ENCODE peak calls at places on chromosomes 3 and 15, in nine cellular contexts. F, S, Z, A, T, N, W, O and M are unnamed samples.

GRCh38 chr15:92074646-92075045 is 221.1 kb downstream of the SLCO3A1 start:
- DNase-seq in F (no peak), S (no peak), Z (peak), A (peak), T (no peak), N (no peak), W (no peak), O (peak), M (no peak)

GRCh38 chr3:10554236-10554611 is 48.8 kb upstream of the ATP2B2 start:
- DNase-seq in F (no peak), S (no peak), Z (no peak), A (no peak), T (no peak), N (peak), W (no peak), O (no peak), M (no peak)

GRCh38 chr3:62374375-62374876 is 1.1 kb upstream of the FEZF2 start:
- DNase-seq in F (no peak), S (no peak), Z (no peak), A (peak), T (no peak), N (no peak), W (no peak), O (no peak), M (no peak)

GRCh38 chr3:80643421-80643820 is 875.6 kb upstream of the ROBO1 start:
- DNase-seq in F (no peak), S (no peak), Z (no peak), A (no peak), T (no peak), N (no peak), W (no peak), O (no peak), M (no peak)

GRCh38 chr15:52924641-52925040 is 134.5 kb upstream of the ONECUT1 start:
- DNase-seq in F (no peak), S (no peak), Z (no peak), A (no peak), T (no peak), N (no peak), W (no peak), O (no peak), M (no peak)

GRCh38 chr3:16181361-16181760 is 6.9 kb downstream of the GALNT15 start:
- DNase-seq in F (peak), S (peak), Z (no peak), A (no peak), T (peak), N (no peak), W (no peak), O (peak), M (peak)

GRCh38 chr3:143171656-143172055 is 52.1 kb downstream of the CHST2 start:
- DNase-seq in F (no peak), S (no peak), Z (no peak), A (peak), T (peak), N (no peak), W (no peak), O (no peak), M (no peak)

GRCh38 chr15:41483115-41483514 is 10.6 kb upstream of the ITPKA start:
- DNase-seq in F (no peak), S (no peak), Z (no peak), A (peak), T (no peak), N (no peak), W (no peak), O (no peak), M (no peak)

DNA sequence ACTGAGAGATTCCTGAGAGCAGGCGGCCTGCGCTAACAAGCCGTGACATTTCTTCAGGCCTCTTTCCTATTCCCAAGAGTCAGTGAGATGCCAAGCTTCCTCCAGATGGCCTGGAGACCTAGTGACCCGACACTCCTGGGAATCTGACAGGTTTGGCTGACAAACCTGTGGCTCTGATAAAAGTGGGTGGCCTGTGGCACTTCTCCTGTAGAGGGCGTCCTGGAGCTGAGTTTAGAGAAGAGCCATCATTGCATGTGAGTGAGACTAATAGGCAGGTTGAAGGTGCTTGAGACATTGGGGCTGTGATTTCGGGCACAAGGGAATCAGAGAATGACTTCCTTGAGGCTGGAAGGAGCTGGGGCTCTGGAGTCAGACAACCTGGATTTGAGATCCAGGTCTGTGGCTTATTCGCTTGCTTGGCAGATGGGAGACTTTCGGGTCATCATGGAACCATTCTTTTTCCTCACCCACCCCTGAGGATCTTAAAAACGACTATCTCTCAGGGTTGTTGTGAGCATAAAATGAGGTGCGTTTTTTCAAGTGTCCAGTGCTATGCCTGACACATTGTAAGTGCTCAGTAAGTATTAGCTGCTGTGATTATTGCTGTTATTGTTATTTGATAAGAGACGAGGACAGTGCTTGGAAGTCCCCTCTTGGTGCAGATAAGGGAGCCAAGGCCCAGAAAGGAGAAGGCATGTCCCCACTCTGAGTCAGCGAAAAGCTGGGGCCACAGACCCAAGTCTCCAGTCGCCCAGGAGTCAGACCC is 77.2 kb downstream of the SCN10A start:
- DNase-seq in F (peak), S (no peak), Z (peak), A (peak), T (no peak), N (peak), W (no peak), O (peak), M (no peak)
- TF ChIP-seq CTCF in F (peak), S (peak), Z (peak), A (peak), T (peak), N (peak), W (peak), O (peak), M (peak)

GRCh38 chr15:68154923-68155559 is 50.1 kb downstream of the CALML4 start:
- DNase-seq in F (peak), S (no peak), Z (peak), A (peak), T (peak), N (peak), W (no peak), O (peak), M (no peak)
- TF ChIP-seq CTCF in F (peak), S (peak), Z (peak), A (peak), T (peak), N (peak), W (peak), O (peak), M (peak)

GRCh38 chr3:24497942-24498341 is 3.3 kb upstream of the THRB start:
- DNase-seq in F (no peak), S (no peak), Z (no peak), A (no peak), T (no peak), N (no peak), W (no peak), O (no peak), M (no peak)

GRCh38 chr3:24498391-24498790 is 3.7 kb upstream of the THRB start:
- DNase-seq in F (no peak), S (no peak), Z (no peak), A (no peak), T (no peak), N (no peak), W (no peak), O (no peak), M (no peak)

GRCh38 chr3:24495334-24495994 is 814 bp upstream of the THRB start:
- DNase-seq in F (no peak), S (peak), Z (peak), A (no peak), T (no peak), N (peak), W (no peak), O (peak), M (no peak)

GRCh38 chr3:24498796-24499195 is 4.1 kb upstream of the THRB start:
- DNase-seq in F (no peak), S (no peak), Z (no peak), A (no peak), T (no peak), N (no peak), W (no peak), O (no peak), M (no peak)

GRCh38 chr3:24496529-24497482 is 2.2 kb upstream of the THRB start:
- DNase-seq in F (no peak), S (peak), Z (peak), A (peak), T (no peak), N (peak), W (no peak), O (peak), M (no peak)
- TF ChIP-seq CTCF in F (no peak), S (peak), Z (peak), A (peak), T (peak), N (peak), W (peak), O (peak), M (no peak)

GRCh38 chr3:160472344-160472743 is 22.8 kb upstream of the TRIM59 start:
- DNase-seq in F (no peak), S (no peak), Z (no peak), A (no peak), T (no peak), N (no peak), W (no peak), O (no peak), M (no peak)

GRCh38 chr3:160471892-160472291 is 22.3 kb upstream of the TRIM59 start:
- DNase-seq in F (no peak), S (no peak), Z (no peak), A (no peak), T (no peak), N (no peak), W (no peak), O (no peak), M (no peak)

GRCh38 chr3:160473978-160474377 is 24.4 kb upstream of the TRIM59 start:
- DNase-seq in F (no peak), S (no peak), Z (no peak), A (peak), T (peak), N (no peak), W (no peak), O (no peak), M (no peak)

GRCh38 chr3:160474416-160474838 is 24.8 kb upstream of the TRIM59 start:
- DNase-seq in F (no peak), S (no peak), Z (no peak), A (peak), T (peak), N (no peak), W (no peak), O (no peak), M (no peak)

DNA sequence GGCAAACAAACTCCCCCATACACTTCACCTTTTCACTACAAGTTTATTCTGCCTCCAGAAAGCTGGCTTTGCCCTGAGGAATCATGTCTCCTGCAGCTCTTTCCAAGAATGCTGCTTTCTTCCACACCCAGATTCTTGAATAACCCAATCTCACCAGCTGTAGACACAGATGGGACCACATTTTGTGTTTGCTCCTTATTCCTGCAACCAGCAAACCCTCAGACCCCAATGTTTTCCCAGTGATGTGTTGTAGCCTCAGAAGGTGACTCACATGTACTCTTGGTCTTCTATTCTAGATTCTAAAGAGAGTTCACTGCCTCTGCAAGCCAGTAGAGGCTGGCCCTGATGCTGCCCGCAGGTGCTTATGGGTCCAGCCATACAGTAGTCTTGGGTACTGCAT is 23.6 kb upstream of the TRIM59 start:
- DNase-seq in F (no peak), S (no peak), Z (no peak), A (peak), T (peak), N (no peak), W (no peak), O (no peak), M (no peak)
- TF ChIP-seq CTCF in F (no peak), S (no peak), Z (no peak), A (no peak), T (no peak), N (no peak), W (no peak), O (no peak), M (no peak)

DNA sequence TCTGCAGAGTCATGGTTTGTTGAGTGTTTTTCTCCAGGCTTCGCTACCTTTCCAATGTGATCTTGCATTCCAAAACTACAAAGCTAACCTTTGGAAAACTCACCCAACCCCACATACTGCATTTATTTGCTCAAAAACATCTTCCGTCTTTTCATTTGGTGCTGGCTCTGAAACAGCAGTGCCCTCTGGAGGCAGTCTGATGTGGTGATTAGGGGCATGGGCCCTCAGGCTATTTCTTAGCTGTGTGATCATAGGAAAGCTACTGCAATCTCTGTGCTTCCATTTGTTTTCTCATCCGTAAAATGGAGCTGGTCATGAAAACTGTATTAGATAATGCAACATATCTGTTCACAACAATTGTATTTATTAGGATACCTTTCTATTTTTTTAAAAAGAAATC is 47.0 kb downstream of the MTHFS start:
- DNase-seq in F (peak), S (no peak), Z (peak), A (peak), T (peak), N (peak), W (no peak), O (no peak), M (no peak)
- TF ChIP-seq CTCF in F (peak), S (peak), Z (peak), A (peak), T (peak), N (peak), W (peak), O (peak), M (peak)

GRCh38 chr15:68518785-68519430 is 59.9 kb upstream of the CORO2B start:
- DNase-seq in F (peak), S (no peak), Z (no peak), A (no peak), T (no peak), N (no peak), W (peak), O (no peak), M (no peak)

GRCh38 chr15:68518046-68518445 is 60.7 kb upstream of the CORO2B start:
- DNase-seq in F (no peak), S (no peak), Z (no peak), A (no peak), T (no peak), N (no peak), W (no peak), O (no peak), M (no peak)

GRCh38 chr15:68512578-68512977 is 66.2 kb upstream of the CORO2B start:
- DNase-seq in F (no peak), S (no peak), Z (no peak), A (no peak), T (no peak), N (no peak), W (no peak), O (no peak), M (no peak)

GRCh38 chr15:68515371-68516095 is 63.3 kb upstream of the CORO2B start:
- DNase-seq in F (no peak), S (no peak), Z (no peak), A (no peak), T (no peak), N (no peak), W (no peak), O (no peak), M (no peak)

DNA sequence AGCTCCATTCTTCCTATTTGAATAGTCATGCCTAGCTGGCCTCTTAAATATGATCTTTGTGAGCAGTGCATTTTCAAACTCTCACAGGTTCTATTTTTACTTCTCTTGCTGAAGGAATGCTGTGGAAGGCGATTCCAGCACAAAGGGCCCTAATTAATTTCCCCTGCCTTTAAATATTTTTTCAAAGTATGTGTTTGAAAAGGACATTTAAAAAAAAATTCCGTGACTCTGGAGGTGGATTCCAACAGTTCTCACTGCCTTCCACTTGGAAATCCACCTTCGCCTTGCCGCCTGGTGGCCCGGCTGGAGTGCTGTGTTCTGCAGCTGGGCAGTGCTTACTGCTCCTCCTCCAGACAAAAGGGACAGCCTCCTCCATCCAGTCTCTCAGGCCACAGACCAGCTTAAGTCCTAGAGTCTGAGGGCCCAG is 61.5 kb upstream of the CORO2B start:
- DNase-seq in F (no peak), S (peak), Z (no peak), A (peak), T (no peak), N (peak), W (no peak), O (no peak), M (no peak)
- TF ChIP-seq CTCF in F (no peak), S (peak), Z (no peak), A (peak), T (peak), N (no peak), W (no peak), O (peak), M (no peak)